ENCODE peak calls at places on chromosomes 11 and 22, in four cellular contexts. One of them, this sample, is unnamed.

GRCh38 chr22:29408925-29409324 is 20.6 kb upstream of the AP1B1 start:
- DNase-seq in K562: no peak
- DNase-seq in SK-N-SH: no peak
- DNase-seq in HepG2: no peak
- DNase-seq in this sample: no peak

GRCh38 chr22:38881464-38881871 is 9.5 kb upstream of the CBX6 start:
- DNase-seq in K562: peak
- DNase-seq in SK-N-SH: no peak
- DNase-seq in HepG2: no peak
- DNase-seq in this sample: no peak

GRCh38 chr11:69119170-69119569 is 36.6 kb upstream of the SMIM38 start:
- DNase-seq in K562: no peak
- DNase-seq in SK-N-SH: no peak
- DNase-seq in HepG2: no peak
- DNase-seq in this sample: no peak

GRCh38 chr11:111309516-111309915 is 11.2 kb downstream of the POU2AF3 start:
- DNase-seq in K562: no peak
- DNase-seq in SK-N-SH: no peak
- DNase-seq in HepG2: no peak
- DNase-seq in this sample: no peak

GRCh38 chr11:73159981-73160777 is 18.1 kb upstream of the FCHSD2 start:
- DNase-seq in K562: no peak
- DNase-seq in SK-N-SH: no peak
- DNase-seq in HepG2: no peak
- DNase-seq in this sample: no peak

GRCh38 chr11:68122936-68123539 is 1.9 kb upstream of the CHKA start:
- DNase-seq in K562: no peak
- DNase-seq in SK-N-SH: no peak
- DNase-seq in HepG2: peak
- DNase-seq in this sample: no peak

GRCh38 chr22:39431821-39432251 is 25.0 kb upstream of the MGAT3 start:
- DNase-seq in K562: no peak
- DNase-seq in SK-N-SH: no peak
- DNase-seq in HepG2: no peak
- DNase-seq in this sample: no peak

GRCh38 chr11:38448284-38448683 is 1850.2 kb upstream of the RAG2 start:
- DNase-seq in K562: no peak
- DNase-seq in SK-N-SH: no peak
- DNase-seq in HepG2: no peak
- DNase-seq in this sample: no peak

GRCh38 chr11:3807856-3808845 is at the start of gene PGAP2:
- DNase-seq in K562: peak
- DNase-seq in SK-N-SH: peak
- DNase-seq in HepG2: peak
- DNase-seq in this sample: peak

GRCh38 chr22:38239101-38239761 is 33.6 kb downstream of the TMEM184B start:
- DNase-seq in K562: no peak
- DNase-seq in SK-N-SH: no peak
- DNase-seq in HepG2: no peak
- DNase-seq in this sample: no peak

GRCh38 chr11:107397357-107397756 is 60.3 kb downstream of the CWF19L2 start:
- DNase-seq in K562: peak
- DNase-seq in SK-N-SH: no peak
- DNase-seq in HepG2: no peak
- DNase-seq in this sample: peak

GRCh38 chr11:94545641-94546470 is 2.1 kb downstream of the FUT4 start:
- DNase-seq in K562: no peak
- DNase-seq in SK-N-SH: no peak
- DNase-seq in HepG2: no peak
- DNase-seq in this sample: no peak

GRCh38 chr11:28100665-28101064 is 7.3 kb downstream of the KIF18A start:
- DNase-seq in K562: no peak
- DNase-seq in SK-N-SH: no peak
- DNase-seq in HepG2: peak
- DNase-seq in this sample: no peak

GRCh38 chr11:79121351-79121750 is 319.5 kb downstream of the TENM4 start:
- DNase-seq in K562: no peak
- DNase-seq in SK-N-SH: no peak
- DNase-seq in HepG2: no peak
- DNase-seq in this sample: no peak

GRCh38 chr11:27783701-27784355 is 83.6 kb upstream of the BDNF start:
- DNase-seq in K562: no peak
- DNase-seq in SK-N-SH: no peak
- DNase-seq in HepG2: no peak
- DNase-seq in this sample: no peak

GRCh38 chr11:86811637-86812321 is 11.4 kb downstream of the PRSS23 start:
- DNase-seq in K562: no peak
- DNase-seq in SK-N-SH: no peak
- DNase-seq in HepG2: no peak
- DNase-seq in this sample: no peak

GRCh38 chr11:128814856-128815705 is 52.0 kb downstream of the KCNJ1 start:
- DNase-seq in K562: no peak
- DNase-seq in SK-N-SH: peak
- DNase-seq in HepG2: no peak
- DNase-seq in this sample: peak

GRCh38 chr11:15073361-15074205 is at the start of gene CALCB:
- DNase-seq in K562: no peak
- DNase-seq in SK-N-SH: peak
- DNase-seq in HepG2: no peak
- DNase-seq in this sample: peak

GRCh38 chr11:68043029-68043348 is 4.2 kb downstream of the TCIRG1 start:
- DNase-seq in K562: peak
- DNase-seq in SK-N-SH: peak
- DNase-seq in HepG2: no peak
- DNase-seq in this sample: no peak

GRCh38 chr11:108536783-108537182 is 38.6 kb upstream of the POGLUT3 start:
- DNase-seq in K562: no peak
- DNase-seq in SK-N-SH: no peak
- DNase-seq in HepG2: no peak
- DNase-seq in this sample: no peak

GRCh38 chr22:25509391-25509791 is 55.1 kb upstream of the GRK3 start:
- DNase-seq in K562: no peak
- DNase-seq in SK-N-SH: no peak
- DNase-seq in HepG2: no peak
- DNase-seq in this sample: no peak

GRCh38 chr11:27388001-27388400 is 25.0 kb upstream of the CCDC34 start:
- DNase-seq in K562: peak
- DNase-seq in SK-N-SH: no peak
- DNase-seq in HepG2: no peak
- DNase-seq in this sample: no peak

GRCh38 chr22:27983361-27983791 is 64.3 kb upstream of the PITPNB start:
- DNase-seq in K562: no peak
- DNase-seq in SK-N-SH: no peak
- DNase-seq in HepG2: no peak
- DNase-seq in this sample: no peak

GRCh38 chr11:124602751-124603150 is 8.5 kb upstream of the PANX3 start:
- DNase-seq in K562: no peak
- DNase-seq in SK-N-SH: no peak
- DNase-seq in HepG2: no peak
- DNase-seq in this sample: no peak

GRCh38 chr11:11995601-11996000 is 12.8 kb downstream of the DKK3 start:
- DNase-seq in K562: no peak
- DNase-seq in SK-N-SH: no peak
- DNase-seq in HepG2: no peak
- DNase-seq in this sample: no peak

GRCh38 chr11:128884703-128885338 is 6.3 kb upstream of the KCNJ5 start:
- DNase-seq in K562: peak
- DNase-seq in SK-N-SH: peak
- DNase-seq in HepG2: peak
- DNase-seq in this sample: peak

GRCh38 chr11:30203850-30204249 is 27.0 kb upstream of the FSHB start:
- DNase-seq in K562: no peak
- DNase-seq in SK-N-SH: no peak
- DNase-seq in HepG2: no peak
- DNase-seq in this sample: no peak

GRCh38 chr11:48064306-48064705 is 83.9 kb downstream of the PTPRJ start:
- DNase-seq in K562: no peak
- DNase-seq in SK-N-SH: no peak
- DNase-seq in HepG2: no peak
- DNase-seq in this sample: no peak

GRCh38 chr11:116851631-116852030 is 14.2 kb upstream of the APOA1 start:
- DNase-seq in K562: no peak
- DNase-seq in SK-N-SH: no peak
- DNase-seq in HepG2: no peak
- DNase-seq in this sample: no peak

GRCh38 chr11:79610139-79610538 is 169.3 kb upstream of the TENM4 start:
- DNase-seq in K562: no peak
- DNase-seq in SK-N-SH: no peak
- DNase-seq in HepG2: no peak
- DNase-seq in this sample: no peak

GRCh38 chr11:57668467-57668890 is 565 bp downstream of the ZDHHC5 start:
- DNase-seq in K562: no peak
- DNase-seq in SK-N-SH: no peak
- DNase-seq in HepG2: no peak
- DNase-seq in this sample: no peak

GRCh38 chr11:56816259-56816658 is 67.8 kb upstream of the OR9G4 start:
- DNase-seq in K562: no peak
- DNase-seq in SK-N-SH: no peak
- DNase-seq in HepG2: no peak
- DNase-seq in this sample: no peak

GRCh38 chr22:24189249-24190158 is 8.2 kb downstream of the SUSD2 start:
- DNase-seq in K562: peak
- DNase-seq in SK-N-SH: peak
- DNase-seq in HepG2: peak
- DNase-seq in this sample: peak

GRCh38 chr11:96335389-96335788 is 7.6 kb downstream of the MAML2 start:
- DNase-seq in K562: no peak
- DNase-seq in SK-N-SH: no peak
- DNase-seq in HepG2: no peak
- DNase-seq in this sample: no peak

GRCh38 chr11:71284525-71285092 is 32.2 kb upstream of the SHANK2 start:
- DNase-seq in K562: no peak
- DNase-seq in SK-N-SH: peak
- DNase-seq in HepG2: peak
- DNase-seq in this sample: no peak

GRCh38 chr11:109285465-109285864 is 136.5 kb upstream of the C11orf87 start:
- DNase-seq in K562: no peak
- DNase-seq in SK-N-SH: no peak
- DNase-seq in HepG2: no peak
- DNase-seq in this sample: no peak

GRCh38 chr11:31646206-31646605 is 136.6 kb downstream of the ELP4 start:
- DNase-seq in K562: no peak
- DNase-seq in SK-N-SH: no peak
- DNase-seq in HepG2: no peak
- DNase-seq in this sample: no peak

GRCh38 chr11:110295487-110296225 is 758 bp downstream of the RDX start:
- DNase-seq in K562: peak
- DNase-seq in SK-N-SH: peak
- DNase-seq in HepG2: no peak
- DNase-seq in this sample: peak

GRCh38 chr22:44272330-44272729 is 40.4 kb downstream of the SHISAL1 start:
- DNase-seq in K562: no peak
- DNase-seq in SK-N-SH: no peak
- DNase-seq in HepG2: no peak
- DNase-seq in this sample: no peak

DNA sequence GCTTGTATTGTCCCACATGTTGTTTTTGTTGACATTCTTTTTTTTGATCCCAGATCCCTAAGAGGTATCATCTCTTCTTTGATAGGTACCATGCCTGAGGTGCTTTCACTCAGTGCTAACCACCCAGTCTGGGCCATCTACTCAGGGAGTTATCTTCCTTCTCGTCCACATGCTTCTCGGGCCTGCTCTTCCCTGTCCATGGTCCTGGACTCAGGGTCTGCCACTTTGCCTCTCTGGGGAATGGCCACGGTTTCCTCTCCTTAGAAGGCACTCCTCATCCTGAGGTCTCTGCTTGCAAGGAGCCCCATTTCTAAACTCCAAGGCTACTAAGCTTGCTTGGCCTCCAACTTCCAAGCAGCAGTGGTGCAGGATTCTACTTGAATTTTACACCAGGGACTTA is 227.0 kb upstream of the NCAM1 start:
- DNase-seq in K562: peak
- DNase-seq in SK-N-SH: no peak
- DNase-seq in HepG2: no peak
- DNase-seq in this sample: peak
- TF ChIP-seq FOXJ3 in K562: no peak
- TF ChIP-seq FOXJ3 in SK-N-SH: no peak
- TF ChIP-seq FOXJ3 in HepG2: no peak
- TF ChIP-seq FOXJ3 in this sample: no peak

DNA sequence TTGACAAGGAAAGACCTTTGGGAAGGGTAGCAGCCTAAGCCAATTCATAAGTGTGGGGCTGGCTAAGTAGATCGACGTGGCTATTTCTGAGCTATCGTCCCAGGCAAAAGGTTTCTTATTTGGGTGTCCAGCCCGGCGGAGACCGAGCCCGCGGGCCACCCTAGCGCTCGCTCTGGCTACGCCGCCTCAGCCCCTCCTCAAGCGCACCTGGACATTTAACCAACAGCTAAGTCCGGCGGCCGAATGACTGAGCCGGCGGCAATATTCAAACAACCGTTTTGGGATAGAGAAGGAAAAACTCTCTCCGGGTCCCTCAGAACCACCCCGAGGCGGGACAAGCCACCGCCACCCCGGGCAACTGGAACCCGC is 457 bp downstream of the RNF141 start:
- DNase-seq in K562: peak
- DNase-seq in SK-N-SH: no peak
- DNase-seq in HepG2: peak
- DNase-seq in this sample: peak
- TF ChIP-seq FOXJ3 in K562: no peak
- TF ChIP-seq FOXJ3 in SK-N-SH: no peak
- TF ChIP-seq FOXJ3 in HepG2: peak
- TF ChIP-seq FOXJ3 in this sample: no peak

GRCh38 chr22:49934144-49934890 is 15.9 kb downstream of the CRELD2 start:
- DNase-seq in K562: peak
- DNase-seq in SK-N-SH: peak
- DNase-seq in HepG2: no peak
- DNase-seq in this sample: no peak
- TF ChIP-seq FOXJ3 in K562: no peak
- TF ChIP-seq FOXJ3 in SK-N-SH: no peak
- TF ChIP-seq FOXJ3 in HepG2: no peak
- TF ChIP-seq FOXJ3 in this sample: no peak

GRCh38 chr11:75465701-75466531 is 32.9 kb upstream of the KLHL35 start:
- DNase-seq in K562: no peak
- DNase-seq in SK-N-SH: no peak
- DNase-seq in HepG2: no peak
- DNase-seq in this sample: no peak
- TF ChIP-seq FOXJ3 in K562: no peak
- TF ChIP-seq FOXJ3 in SK-N-SH: no peak
- TF ChIP-seq FOXJ3 in HepG2: no peak
- TF ChIP-seq FOXJ3 in this sample: no peak

GRCh38 chr22:41822289-41823057 is 10.4 kb upstream of the SREBF2 start:
- DNase-seq in K562: peak
- DNase-seq in SK-N-SH: peak
- DNase-seq in HepG2: peak
- DNase-seq in this sample: no peak
- TF ChIP-seq FOXJ3 in K562: no peak
- TF ChIP-seq FOXJ3 in SK-N-SH: no peak
- TF ChIP-seq FOXJ3 in HepG2: no peak
- TF ChIP-seq FOXJ3 in this sample: no peak